ENCODE peak calls at places on chromosomes 6 and 20, in seven cellular contexts. V is foreskin fibroblast, B is A549, Y is B cell, E is right lobe of liver, M is MM.1S, T is thoracic aorta. F is an unnamed sample.

GRCh38 chr6:140846518-140847277 is 1286.0 kb upstream of the GJE1 start:
- DNase-seq in E (no peak), T (no peak), Y (no peak), B (no peak), M (no peak), V (peak; percentile 73), F (no peak)

GRCh38 chr6:18262812-18263560 is 1.3 kb downstream of the DEK start:
- DNase-seq in E (no peak), V (peak; percentile 31), B (peak; percentile 7), M (peak; percentile 73), Y (peak; percentile 46), T (no peak), F (peak; percentile 73)

GRCh38 chr6:149060300-149060984 is 257.1 kb upstream of the TAB2 start:
- DNase-seq in T (no peak), Y (peak; percentile 57), B (no peak), E (no peak), V (no peak), M (no peak), F (peak; percentile 52)

GRCh38 chr20:49790077-49790798 is 22.4 kb upstream of the SLC9A8 start:
- DNase-seq in V (peak; percentile 81), T (no peak), B (peak; percentile 89), M (no peak), E (peak; percentile 56), Y (no peak), F (no peak)

GRCh38 chr6:37317312-37318038 is 36.3 kb upstream of the RNF8 start:
- DNase-seq in B (no peak), Y (no peak), M (peak; percentile 80), E (no peak), T (no peak), V (no peak), F (no peak)

GRCh38 chr20:32585519-32586127 is 490 bp upstream of the NOL4L start:
- DNase-seq in M (no peak), B (no peak), E (no peak), T (no peak), Y (peak; percentile 43), V (no peak), F (peak; percentile 52)

GRCh38 chr6:137775192-137775591 is 91.9 kb upstream of the TNFAIP3 start:
- DNase-seq in V (no peak), M (no peak), Y (no peak), T (no peak), E (no peak), B (no peak), F (no peak)

GRCh38 chr20:58084966-58085365 is 143.5 kb downstream of the ANKRD60 start:
- DNase-seq in V (peak; percentile 29), E (no peak), B (peak; percentile 44), M (no peak), Y (no peak), T (no peak), F (no peak)

GRCh38 chr20:43863330-43863729 is 51.3 kb upstream of the TOX2 start:
- DNase-seq in M (no peak), Y (no peak), B (no peak), V (no peak), T (no peak), E (no peak), F (no peak)

GRCh38 chr20:59141818-59142581 is 21.6 kb upstream of the ZNF831 start:
- DNase-seq in V (no peak), E (no peak), Y (no peak), B (peak; percentile 16), T (no peak), M (no peak), F (no peak)

GRCh38 chr6:95685817-95686216 is 108.5 kb downstream of the MANEA start:
- DNase-seq in V (no peak), M (no peak), E (no peak), B (no peak), Y (no peak), T (no peak), F (no peak)

GRCh38 chr6:21987501-21987957 is 309.3 kb downstream of the PRL start:
- DNase-seq in M (no peak), Y (peak; percentile 17), B (peak; percentile 51), E (peak; percentile 54), T (peak; percentile 22), V (peak; percentile 90), F (peak; percentile 26)

GRCh38 chr6:71349395-71349794 is 60.8 kb downstream of the OGFRL1 start:
- DNase-seq in E (no peak), M (peak; percentile 39), T (no peak), Y (peak; percentile 42), B (peak; percentile 26), V (peak; percentile 56), F (peak; percentile 8)

GRCh38 chr6:71373943-71374342 is 85.3 kb downstream of the OGFRL1 start:
- DNase-seq in T (no peak), Y (no peak), E (no peak), M (no peak), V (no peak), B (no peak), F (no peak)

GRCh38 chr20:41746635-41747034 is 128.5 kb upstream of the CHD6 start:
- DNase-seq in T (no peak), B (no peak), Y (no peak), V (no peak), M (no peak), E (no peak), F (no peak)

GRCh38 chr6:5986847-5987246 is 19.9 kb downstream of the NRN1 start:
- DNase-seq in T (no peak), M (no peak), B (no peak), Y (no peak), V (no peak), E (no peak), F (no peak)

GRCh38 chr20:5643936-5644335 is 106.3 kb upstream of the SHLD1 start:
- DNase-seq in Y (no peak), E (no peak), M (no peak), B (no peak), V (no peak), T (no peak), F (no peak)

GRCh38 chr6:118896339-118897136 is 2.6 kb downstream of the ASF1A start:
- DNase-seq in V (peak; percentile 62), M (peak; percentile 69), B (peak; percentile 68), T (no peak), Y (no peak), E (no peak), F (peak; percentile 40)

GRCh38 chr6:41705996-41706835 is 29.2 kb downstream of the TFEB start:
- DNase-seq in T (peak; percentile 72), B (peak; percentile 69), E (peak; percentile 75), V (peak; percentile 91), Y (peak; percentile 91), M (peak; percentile 56), F (peak; percentile 92)

GRCh38 chr6:22072939-22073338 is 223.9 kb downstream of the PRL start:
- DNase-seq in V (peak; percentile 20), T (no peak), Y (no peak), E (no peak), M (no peak), B (no peak), F (no peak)

GRCh38 chr20:13251556-13251955 is 30.5 kb downstream of the ISM1 start:
- DNase-seq in Y (no peak), B (no peak), T (no peak), M (no peak), E (no peak), V (peak; percentile 47), F (no peak)

GRCh38 chr6:52645976-52646375 is 24.9 kb upstream of the TMEM14A start:
- DNase-seq in E (no peak), V (no peak), M (no peak), B (no peak), T (no peak), Y (no peak), F (no peak)

GRCh38 chr6:156617376-156617775 is 159.8 kb upstream of the ARID1B start:
- DNase-seq in M (no peak), E (no peak), T (no peak), B (peak; percentile 9), Y (no peak), V (peak; percentile 11), F (no peak)

GRCh38 chr6:95767897-95768463 is 190.6 kb downstream of the MANEA start:
- DNase-seq in Y (no peak), E (no peak), M (no peak), B (no peak), V (no peak), T (no peak), F (no peak)

GRCh38 chr20:53070714-53071392 is 98.7 kb downstream of the TSHZ2 start:
- DNase-seq in Y (peak; percentile 10), E (no peak), M (no peak), V (no peak), T (no peak), B (no peak), F (no peak)

GRCh38 chr20:53071833-53072232 is 99.7 kb downstream of the TSHZ2 start:
- DNase-seq in T (no peak), Y (no peak), V (no peak), E (no peak), B (no peak), M (no peak), F (no peak)

GRCh38 chr20:53077373-53078205 is 105.4 kb downstream of the TSHZ2 start:
- DNase-seq in B (no peak), T (no peak), E (peak; percentile 71), Y (no peak), V (no peak), M (no peak), F (no peak)

GRCh38 chr20:53072923-53073579 is 100.9 kb downstream of the TSHZ2 start:
- DNase-seq in M (no peak), Y (no peak), V (no peak), E (no peak), B (no peak), T (no peak), F (no peak)

GRCh38 chr20:53074811-53075314 is 102.7 kb downstream of the TSHZ2 start:
- DNase-seq in M (no peak), V (no peak), E (no peak), Y (no peak), B (no peak), T (no peak), F (no peak)
- TF ChIP-seq CTCF in M (no peak), V (no peak), E (no peak), Y (no peak), B (no peak), T (no peak), F (no peak)

DNA sequence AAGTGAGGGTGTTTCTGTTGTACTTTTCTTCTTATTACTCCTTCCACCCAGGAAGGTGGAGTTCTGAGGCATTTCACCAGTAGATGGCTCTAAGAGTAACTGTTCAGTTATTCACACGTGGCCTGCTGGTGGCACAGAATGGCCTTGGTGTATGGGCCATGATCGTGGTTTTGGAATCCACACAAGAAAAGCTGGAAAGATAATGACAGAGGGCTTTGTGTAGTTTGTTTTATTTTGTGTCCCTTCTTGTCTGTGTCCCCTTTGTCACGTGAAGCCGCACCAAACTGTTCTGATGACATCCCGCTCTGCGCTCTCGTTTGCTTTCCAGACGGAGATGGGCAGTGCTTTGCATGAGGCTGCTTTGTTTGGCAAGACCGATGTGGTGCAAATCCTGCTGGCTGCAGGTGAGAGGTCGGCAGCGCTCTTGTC is 93.4 kb downstream of the ANKS1A start:
- DNase-seq in B (peak; percentile 29), E (peak; percentile 65), Y (no peak), T (no peak), M (no peak), V (peak; percentile 34), F (peak; percentile 26)
- TF ChIP-seq CTCF in B (peak; percentile 34), E (peak; percentile 50), Y (no peak), T (no peak), M (peak; percentile 13), V (peak; percentile 36), F (no peak)

GRCh38 chr6:10400330-10400729 is 14.5 kb downstream of the TFAP2A start:
- DNase-seq in M (no peak), V (peak; percentile 58), E (no peak), B (no peak), T (no peak), Y (no peak), F (no peak)
- TF ChIP-seq CTCF in M (no peak), V (no peak), E (no peak), B (no peak), T (no peak), Y (no peak), F (no peak)

GRCh38 chr6:80132942-80133517 is 26.6 kb downstream of the BCKDHB start:
- DNase-seq in V (peak; percentile 80), M (peak; percentile 31), B (peak; percentile 51), Y (peak; percentile 4), E (no peak), T (peak; percentile 21), F (no peak)
- TF ChIP-seq CTCF in V (peak; percentile 50), M (peak; percentile 38), B (peak; percentile 40), Y (no peak), E (peak; percentile 49), T (peak; percentile 36), F (peak; percentile 22)